ENCODE peak calls at places on chromosomes 4 and X, in eight cellular contexts. V is NCI-H460, T is pons, A is A673, O is fibroblast of villous mesenchyme, X is WTC11, D is AG04450, Z is AG08395. R is an unnamed sample.

GRCh38 chr4:112416464-112416863 is 99.5 kb downstream of the NEUROG2 start:
- DNase-seq in X (no peak), D (no peak), A (no peak), O (no peak), Z (no peak), V (no peak), T (no peak), R (no peak)

GRCh38 chr4:182584016-182584415 is 333.2 kb downstream of the DCTD start:
- DNase-seq in X (no peak), T (no peak), O (no peak), V (no peak), D (no peak), Z (no peak), A (no peak), R (no peak)

GRCh38 chrX:99461223-99461622 is 948.9 kb downstream of the PCDH19 start:
- DNase-seq in X (no peak), D (no peak), T (no peak), A (no peak), O (no peak), Z (no peak), V (no peak), R (no peak)

GRCh38 chr4:180664766-180665368 is 1578.3 kb upstream of the TENM3 start:
- DNase-seq in V (peak), T (peak), X (peak), Z (peak), D (peak), A (peak), O (peak), R (peak)

GRCh38 chr4:173560896-173561295 is 30.9 kb upstream of the HAND2 start:
- DNase-seq in O (no peak), T (no peak), Z (no peak), X (no peak), D (no peak), V (no peak), A (no peak), R (no peak)

GRCh38 chr4:152072001-152072485 is 311.2 kb upstream of the GATB start:
- DNase-seq in A (no peak), Z (peak), V (no peak), O (no peak), T (no peak), X (no peak), D (no peak), R (no peak)

GRCh38 chrX:115966920-115967319 is 203.6 kb upstream of the AGTR2 start:
- DNase-seq in X (no peak), A (no peak), O (no peak), V (no peak), T (no peak), Z (no peak), D (no peak), R (peak)

GRCh38 chr4:8303485-8304281 is 34.1 kb downstream of the HTRA3 start:
- DNase-seq in Z (peak), X (no peak), V (peak), A (peak), O (peak), D (peak), T (peak), R (peak)

GRCh38 chr4:183602444-183603102 is 56.4 kb downstream of the RWDD4 start:
- DNase-seq in Z (peak), T (peak), D (no peak), X (no peak), V (peak), A (no peak), O (peak), R (peak)

GRCh38 chr4:104064650-104065577 is 345.1 kb upstream of the TACR3 start:
- DNase-seq in V (peak), X (peak), A (peak), T (peak), Z (no peak), D (no peak), O (peak), R (peak)

GRCh38 chr4:32025840-32026459 is 1305.8 kb downstream of the PCDH7 start:
- DNase-seq in X (no peak), V (no peak), D (no peak), A (peak), O (no peak), Z (peak), T (no peak), R (peak)

GRCh38 chr4:147056951-147057630 is 111.4 kb upstream of the TTC29 start:
- DNase-seq in X (no peak), T (no peak), D (no peak), V (no peak), O (peak), Z (peak), A (peak), R (peak)

GRCh38 chr4:19729873-19730735 is 521.6 kb upstream of the SLIT2 start:
- DNase-seq in O (peak), T (no peak), V (no peak), X (no peak), Z (peak), D (no peak), A (peak), R (peak)

GRCh38 chrX:23936198-23936597 is 28.4 kb downstream of the CXorf58 start:
- DNase-seq in T (no peak), D (no peak), X (no peak), V (no peak), A (no peak), Z (no peak), O (no peak), R (no peak)

GRCh38 chrX:25548806-25549205 is 533.0 kb upstream of the ARX start:
- DNase-seq in O (no peak), T (no peak), A (no peak), D (no peak), Z (no peak), V (no peak), X (no peak), R (no peak)

GRCh38 chr4:75841641-75842520 is 60.4 kb downstream of the PPEF2 start:
- DNase-seq in T (peak), D (no peak), Z (no peak), X (no peak), V (peak), O (peak), A (no peak), R (peak)

GRCh38 chrX:30961387-30961786 is 72.3 kb upstream of the TAB3 start:
- DNase-seq in T (no peak), V (no peak), X (no peak), D (no peak), Z (no peak), O (no peak), A (no peak), R (no peak)

GRCh38 chr4:152211936-152212675 is 323.8 kb downstream of the FBXW7 start:
- DNase-seq in A (no peak), T (no peak), D (no peak), Z (no peak), V (no peak), O (no peak), X (no peak), R (no peak)

GRCh38 chrX:37686348-37686736 is 751 bp downstream of the XK start:
- DNase-seq in X (no peak), Z (no peak), V (no peak), D (no peak), O (no peak), A (no peak), T (no peak), R (no peak)

GRCh38 chr4:89469930-89470375 is 162.4 kb upstream of the GPRIN3 start:
- DNase-seq in A (peak), V (peak), T (peak), D (peak), O (peak), X (no peak), Z (peak), R (peak)

GRCh38 chrX:123962006-123962485 is 540 bp downstream of the STAG2 start:
- DNase-seq in V (peak), Z (no peak), X (no peak), O (peak), A (no peak), D (no peak), T (no peak), R (no peak)

GRCh38 chrX:16885628-16886027 is 15.5 kb upstream of the RBBP7 start:
- DNase-seq in V (no peak), O (no peak), Z (no peak), A (no peak), X (no peak), T (no peak), D (no peak), R (no peak)

GRCh38 chr4:125639182-125639621 is 324.4 kb downstream of the FAT4 start:
- DNase-seq in A (no peak), T (no peak), Z (peak), V (no peak), O (no peak), D (no peak), X (peak), R (peak)

GRCh38 chr4:56129431-56129861 is 180.7 kb downstream of the CEP135 start:
- DNase-seq in D (no peak), Z (no peak), A (no peak), O (no peak), X (peak), T (no peak), V (no peak), R (no peak)

GRCh38 chr4:70583952-70584834 is 7.9 kb upstream of the AMBN start:
- DNase-seq in X (no peak), Z (no peak), A (no peak), O (no peak), T (no peak), V (no peak), D (no peak), R (no peak)

GRCh38 chrX:107272431-107272921 is 66.1 kb downstream of the DNAAF6 start:
- DNase-seq in O (no peak), D (no peak), X (peak), V (no peak), A (peak), Z (no peak), T (no peak), R (no peak)

GRCh38 chr4:3202836-3203820 is 45.8 kb upstream of the MSANTD1 start:
- DNase-seq in Z (peak), D (no peak), A (no peak), X (no peak), O (peak), V (no peak), T (no peak), R (no peak)